ENCODE peak calls at places on chromosomes 4 and X, in five cellular contexts. T, S, P, I and K are unnamed samples. For H3K27me3 and H3K36me3, the result is how much of the 10 kb centered on the place peaks cover.

GRCh38 chr4:80112236-80112635 is 39.2 kb upstream of the ANTXR2 start:
- DNase-seq in P (no peak), I (no peak), S (no peak), T (no peak), K (no peak)

GRCh38 chr4:100742045-100742444 is 224.2 kb upstream of the EMCN start:
- DNase-seq in T (no peak), S (no peak), I (no peak), P (peak), K (no peak)

GRCh38 chrX:134880866-134881265 is 109.9 kb upstream of the SMIM10 start:
- DNase-seq in I (no peak), P (no peak), S (no peak), T (no peak), K (peak)

GRCh38 chr4:156685308-156685707 is 286.3 kb downstream of the PDGFC start:
- DNase-seq in T (no peak), I (no peak), S (no peak), P (peak), K (no peak)

GRCh38 chrX:78455901-78456300 is 128.5 kb upstream of the CYSLTR1 start:
- DNase-seq in S (no peak), P (peak), I (no peak), T (no peak), K (no peak)

GRCh38 chrX:9627827-9628406 is 137.7 kb downstream of the GPR143 start:
- DNase-seq in P (no peak), I (no peak), T (no peak), S (no peak), K (no peak)

GRCh38 chr4:76948441-76949292 is 885 bp upstream of the SEPTIN11 start:
- DNase-seq in P (peak), T (peak), S (peak), I (no peak), K (peak)

GRCh38 chrX:104370089-104370488 is 115.4 kb upstream of the ESX1 start:
- DNase-seq in T (no peak), I (no peak), P (peak), S (peak), K (peak)

GRCh38 chrX:103442536-103442901 is 66.2 kb downstream of the BEX3 start:
- DNase-seq in T (no peak), I (no peak), S (no peak), P (no peak), K (no peak)

GRCh38 chr4:59655996-59656395 is 1544.1 kb upstream of the ADGRL3 start:
- DNase-seq in S (no peak), P (peak), T (no peak), I (no peak), K (no peak)

GRCh38 chrX:17632942-17633341 is 104.4 kb upstream of the SCML1 start:
- DNase-seq in I (no peak), S (no peak), T (no peak), P (peak), K (no peak)

GRCh38 chrX:115408736-115409390 is 119.3 kb downstream of the LUZP4 start:
- DNase-seq in T (no peak), I (no peak), P (no peak), S (no peak), K (no peak)

GRCh38 chr4:119010909-119011606 is 122.4 kb downstream of the SYNPO2 start:
- DNase-seq in T (no peak), S (no peak), P (no peak), I (no peak), K (no peak)

GRCh38 chr4:973431-974397 is at the start of gene DGKQ:
- DNase-seq in P (peak), I (peak), S (peak), T (peak), K (peak)

GRCh38 chr4:128716325-128716724 is 93.2 kb upstream of the JADE1 start:
- DNase-seq in P (no peak), S (no peak), I (no peak), T (no peak), K (peak)

GRCh38 chrX:24646745-24647182 is 383 bp downstream of the PCYT1B start:
- DNase-seq in P (no peak), S (no peak), T (no peak), I (no peak), K (no peak)

GRCh38 chr4:11397146-11397545 is 31.5 kb downstream of the HS3ST1 start:
- DNase-seq in T (no peak), P (peak), I (no peak), S (no peak), K (no peak)

GRCh38 chr4:186627226-186627865 is 72.0 kb upstream of the MTNR1A start:
- DNase-seq in I (no peak), T (no peak), S (no peak), P (no peak), K (no peak)

GRCh38 chrX:22081475-22082092 is 49.5 kb downstream of the PHEX start:
- DNase-seq in T (peak), S (peak), I (no peak), P (peak), K (peak)

GRCh38 chrX:41258281-41258680 is 75.7 kb upstream of the DDX3X start:
- DNase-seq in T (no peak), S (no peak), I (no peak), P (no peak), K (no peak)

GRCh38 chrX:77519765-77520164 is 72.6 kb downstream of the FGF16 start:
- DNase-seq in I (no peak), P (no peak), S (no peak), T (no peak), K (no peak)

GRCh38 chr4:10442976-10443375 is 14.2 kb downstream of the ZNF518B start:
- DNase-seq in T (no peak), S (no peak), I (no peak), P (peak), K (no peak)

GRCh38 chr4:4855293-4856070 is 4.0 kb upstream of the MSX1 start:
- DNase-seq in I (no peak), S (no peak), P (no peak), T (no peak), K (no peak)
- H3K27me3 ChIP-seq in I (under half), S (under half), P (under half), T (under half), K (under half)

GRCh38 chr4:102735578-102735977 is 25.2 kb downstream of the MANBA start:
- DNase-seq in T (no peak), S (no peak), I (no peak), P (peak), K (no peak)
- H3K27ac ChIP-seq in T (peak), S (no peak), I (no peak), P (peak), K (no peak)

GRCh38 chr4:5798946-5799345 is 87.9 kb downstream of the EVC start:
- DNase-seq in I (no peak), S (no peak), P (no peak), T (no peak), K (no peak)
- H3K36me3 ChIP-seq in I (half or more), S (under half), P (under half), T (half or more), K (under half)

DNA sequence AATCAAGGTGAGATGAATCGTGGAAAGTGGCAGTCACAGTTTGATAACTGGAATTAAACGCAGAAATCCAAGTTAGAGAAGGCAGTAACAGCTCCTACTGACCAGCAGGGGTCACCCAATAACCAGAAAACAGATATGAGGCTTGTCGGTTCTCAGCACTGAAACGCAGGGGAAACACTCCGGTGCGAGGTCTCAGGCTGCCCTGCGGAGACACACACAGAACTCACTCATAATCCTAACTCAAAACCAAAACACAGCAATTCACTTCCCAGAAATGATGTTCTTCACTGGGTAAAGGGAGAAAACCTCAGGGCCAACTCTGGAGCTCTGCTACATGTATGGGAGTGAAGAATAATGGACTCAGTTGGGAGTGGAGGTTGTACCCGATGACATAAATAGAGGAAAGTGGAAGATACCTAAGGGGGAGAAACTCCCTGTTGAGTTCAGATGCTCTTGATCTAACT is 384.4 kb downstream of the RAPGEF2 start:
- DNase-seq in P (peak), S (peak), I (no peak), T (peak), K (peak)
- H3K27me3 ChIP-seq in P (under half), S (under half), I (under half), T (under half), K (under half)

DNA sequence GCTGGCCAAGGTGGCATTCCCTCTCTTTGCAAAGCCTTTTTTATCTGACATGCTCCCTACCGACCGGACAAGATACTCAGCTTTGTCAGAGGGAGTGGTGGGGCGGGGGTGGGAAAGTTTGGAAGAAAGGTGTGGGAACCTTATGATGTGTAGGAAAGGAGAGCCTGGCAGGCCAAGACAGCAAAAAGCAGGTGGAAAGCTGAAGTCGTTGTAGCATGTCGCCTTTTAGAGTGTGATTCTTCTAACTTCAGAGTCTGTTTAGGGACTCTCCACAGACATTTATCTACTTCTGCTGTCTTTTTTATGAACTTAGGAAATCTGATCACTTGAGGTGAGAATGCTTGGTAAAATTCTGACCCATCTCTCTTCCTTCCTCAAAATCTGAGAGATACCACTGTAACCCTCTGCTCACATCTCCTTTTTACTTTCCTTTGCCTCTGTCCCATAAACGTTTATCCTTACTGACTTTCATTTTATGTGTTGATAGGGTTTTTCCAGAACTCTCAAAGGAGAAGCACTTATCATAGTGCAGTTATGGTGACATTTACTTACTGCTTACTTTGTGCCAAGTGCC is 8.2 kb upstream of the RUFY3 start:
- DNase-seq in T (no peak), P (no peak), I (no peak), S (no peak), K (no peak)
- H3K27ac ChIP-seq in T (no peak), P (no peak), I (no peak), S (peak), K (no peak)